ENCODE peak calls at places on chromosomes 4 and X, in four cellular contexts. One of them, this sample, is unnamed.

GRCh38 chrX:45851434-45851991 is 650.8 kb upstream of the DIPK2B start:
- DNase-seq in GM12878: no peak
- DNase-seq in GM12891: no peak
- DNase-seq in K562: no peak
- DNase-seq in this sample: no peak

GRCh38 chr4:11814758-11815157 is 386.1 kb upstream of the HS3ST1 start:
- DNase-seq in GM12878: no peak
- DNase-seq in GM12891: no peak
- DNase-seq in K562: no peak
- DNase-seq in this sample: no peak

GRCh38 chr4:1632109-1633104 is 51.7 kb downstream of the FAM53A start:
- DNase-seq in GM12878: no peak
- DNase-seq in GM12891: no peak
- DNase-seq in K562: peak; percentile 36
- DNase-seq in this sample: no peak

GRCh38 chr4:48329976-48330375 is 11.4 kb upstream of the SLAIN2 start:
- DNase-seq in GM12878: no peak
- DNase-seq in GM12891: no peak
- DNase-seq in K562: no peak
- DNase-seq in this sample: no peak

GRCh38 chrX:138294951-138295350 is 416.6 kb downstream of the FGF13 start:
- DNase-seq in GM12878: no peak
- DNase-seq in GM12891: no peak
- DNase-seq in K562: no peak
- DNase-seq in this sample: no peak

GRCh38 chr4:3065551-3065950 is 8.8 kb downstream of the HTT-AS start:
- DNase-seq in GM12878: no peak
- DNase-seq in GM12891: no peak
- DNase-seq in K562: no peak
- DNase-seq in this sample: no peak

GRCh38 chr4:188911707-188912106 is 772.5 kb downstream of the TRIML1 start:
- DNase-seq in GM12878: no peak
- DNase-seq in GM12891: no peak
- DNase-seq in K562: no peak
- DNase-seq in this sample: no peak

GRCh38 chr4:24794916-24795665 is at the start of gene SOD3:
- DNase-seq in GM12878: no peak
- DNase-seq in GM12891: no peak
- DNase-seq in K562: peak; percentile 37
- DNase-seq in this sample: no peak

GRCh38 chr4:81648576-81649272 is 177.0 kb upstream of the RASGEF1B start:
- DNase-seq in GM12878: peak; percentile 23
- DNase-seq in GM12891: peak; percentile 12
- DNase-seq in K562: no peak
- DNase-seq in this sample: no peak
- TF ChIP-seq SPI1 in GM12878: no peak
- TF ChIP-seq SPI1 in GM12891: no peak
- TF ChIP-seq SPI1 in K562: no peak
- TF ChIP-seq SPI1 in this sample: no peak

DNA sequence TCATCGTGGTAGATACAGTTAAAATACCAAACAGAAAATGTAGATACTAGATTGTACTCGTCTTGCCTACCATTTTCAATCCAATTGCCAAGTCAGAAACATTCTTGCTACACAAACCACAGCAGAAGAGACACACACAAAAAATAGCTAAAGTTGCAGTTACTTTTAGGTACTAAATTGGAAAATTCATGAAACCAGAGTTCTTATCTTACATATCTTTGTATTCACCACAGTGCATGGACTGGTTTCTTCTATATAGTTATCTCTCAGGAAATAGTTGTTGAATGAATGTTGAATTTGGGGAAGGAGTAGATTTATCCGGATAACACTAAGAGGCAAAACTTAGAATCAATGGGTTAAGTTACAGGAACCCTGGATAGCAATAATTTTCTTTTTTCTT is 14.2 kb downstream of the COL4A5 start:
- DNase-seq in GM12878: no peak
- DNase-seq in GM12891: no peak
- DNase-seq in K562: no peak
- DNase-seq in this sample: no peak
- TF ChIP-seq SPI1 in GM12878: no peak
- TF ChIP-seq SPI1 in GM12891: no peak
- TF ChIP-seq SPI1 in K562: no peak
- TF ChIP-seq SPI1 in this sample: no peak

DNA sequence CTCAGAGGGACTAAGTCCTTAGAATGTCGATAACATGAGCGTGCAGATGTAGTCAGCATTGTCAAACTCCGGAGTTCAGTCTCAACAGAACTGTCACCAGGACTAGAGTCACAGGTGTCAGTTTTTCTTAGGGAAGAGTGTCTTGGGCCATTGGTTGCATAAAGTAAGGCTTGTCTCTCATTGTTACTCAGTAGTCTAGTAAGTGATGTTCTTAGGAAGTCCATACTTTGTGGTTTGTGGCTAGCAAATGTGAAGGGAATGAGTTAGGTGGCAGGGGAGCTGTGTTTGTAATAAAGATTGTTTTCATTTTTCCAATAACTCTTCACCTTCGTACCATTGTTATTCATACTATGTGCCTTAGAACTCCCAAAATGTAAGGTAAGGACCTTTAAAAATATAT is 119.6 kb downstream of the AFF2 start:
- DNase-seq in GM12878: no peak
- DNase-seq in GM12891: no peak
- DNase-seq in K562: no peak
- DNase-seq in this sample: no peak
- TF ChIP-seq SPI1 in GM12878: no peak
- TF ChIP-seq SPI1 in GM12891: no peak
- TF ChIP-seq SPI1 in K562: no peak
- TF ChIP-seq SPI1 in this sample: no peak

DNA sequence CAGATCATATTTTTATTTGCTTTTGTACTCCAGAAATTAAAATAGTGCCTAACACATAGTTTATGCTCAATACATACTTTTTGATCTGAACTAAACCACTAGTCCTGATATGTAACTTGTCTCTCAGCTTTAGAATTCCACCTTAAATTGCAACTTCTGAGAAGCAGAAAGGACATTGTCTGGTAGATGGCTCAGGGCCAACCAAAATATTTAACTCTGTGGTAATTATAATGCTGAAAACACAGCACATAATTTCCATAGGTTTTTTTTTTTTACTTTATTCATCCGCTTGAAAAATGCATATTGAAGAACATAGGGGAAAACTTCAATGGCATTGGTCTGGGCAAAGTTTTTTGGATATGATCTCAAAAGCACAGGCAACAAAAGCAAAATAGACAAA is 59.3 kb downstream of the AREG start:
- DNase-seq in GM12878: no peak
- DNase-seq in GM12891: no peak
- DNase-seq in K562: no peak
- DNase-seq in this sample: no peak
- TF ChIP-seq SPI1 in GM12878: no peak
- TF ChIP-seq SPI1 in GM12891: no peak
- TF ChIP-seq SPI1 in K562: no peak
- TF ChIP-seq SPI1 in this sample: no peak

DNA sequence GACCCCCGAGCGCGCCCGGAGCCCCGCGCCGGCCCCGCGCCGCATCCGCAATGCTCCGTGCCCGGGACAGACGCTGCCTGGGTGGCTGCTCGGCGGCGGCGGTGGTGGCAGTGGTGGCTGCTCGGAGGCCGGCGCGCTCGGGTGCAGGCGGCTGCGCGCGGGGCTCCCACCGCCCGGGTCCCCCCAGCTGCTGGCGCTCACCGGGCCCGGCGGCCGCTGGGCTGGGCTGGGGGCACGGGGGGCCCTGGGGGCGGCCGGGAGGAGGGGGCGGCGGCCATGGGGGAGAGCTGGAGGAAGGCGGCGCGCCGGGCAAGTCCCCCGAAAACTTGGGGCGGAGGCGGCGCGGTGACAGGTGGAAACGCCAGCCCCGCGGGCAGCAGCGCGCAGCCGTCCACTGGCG is 83.4 kb upstream of the DHRSX start:
- DNase-seq in GM12878: no peak
- DNase-seq in GM12891: no peak
- DNase-seq in K562: no peak
- DNase-seq in this sample: no peak
- TF ChIP-seq SPI1 in GM12878: no peak
- TF ChIP-seq SPI1 in GM12891: no peak
- TF ChIP-seq SPI1 in K562: no peak
- TF ChIP-seq SPI1 in this sample: no peak

GRCh38 chr4:107935246-107935645 is 3.9 kb downstream of the CYP2U1 start:
- DNase-seq in GM12878: no peak
- DNase-seq in GM12891: no peak
- DNase-seq in K562: no peak
- DNase-seq in this sample: no peak

GRCh38 chr4:107930821-107931774 is at the start of gene CYP2U1:
- DNase-seq in GM12878: no peak
- DNase-seq in GM12891: peak; percentile 76
- DNase-seq in K562: peak; percentile 63
- DNase-seq in this sample: peak; percentile 37

GRCh38 chr4:107937040-107937439 is 5.7 kb downstream of the CYP2U1 start:
- DNase-seq in GM12878: no peak
- DNase-seq in GM12891: no peak
- DNase-seq in K562: no peak
- DNase-seq in this sample: no peak

DNA sequence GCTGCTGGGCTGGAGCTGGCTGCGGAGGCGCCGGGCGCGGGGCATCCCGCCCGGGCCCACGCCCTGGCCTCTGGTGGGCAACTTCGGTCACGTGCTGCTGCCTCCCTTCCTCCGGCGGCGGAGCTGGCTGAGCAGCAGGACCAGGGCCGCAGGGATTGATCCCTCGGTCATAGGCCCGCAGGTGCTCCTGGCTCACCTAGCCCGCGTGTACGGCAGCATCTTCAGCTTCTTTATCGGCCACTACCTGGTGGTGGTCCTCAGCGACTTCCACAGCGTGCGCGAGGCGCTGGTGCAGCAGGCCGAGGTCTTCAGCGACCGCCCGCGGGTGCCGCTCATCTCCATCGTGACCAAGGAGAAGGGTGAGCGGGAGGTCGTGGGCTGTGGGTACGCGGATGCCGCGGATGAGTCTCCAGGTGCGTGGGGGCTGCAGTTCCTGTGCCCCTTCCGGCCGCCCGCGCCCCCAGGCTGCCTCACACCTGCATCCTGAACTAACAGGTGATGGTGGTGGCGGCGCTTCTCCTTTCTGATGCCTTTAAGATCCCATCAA is 499 bp downstream of the CYP2U1 start:
- DNase-seq in GM12878: no peak
- DNase-seq in GM12891: no peak
- DNase-seq in K562: no peak
- DNase-seq in this sample: no peak
- TF ChIP-seq SPI1 in GM12878: no peak
- TF ChIP-seq SPI1 in GM12891: peak; percentile 3
- TF ChIP-seq SPI1 in K562: no peak
- TF ChIP-seq SPI1 in this sample: no peak

DNA sequence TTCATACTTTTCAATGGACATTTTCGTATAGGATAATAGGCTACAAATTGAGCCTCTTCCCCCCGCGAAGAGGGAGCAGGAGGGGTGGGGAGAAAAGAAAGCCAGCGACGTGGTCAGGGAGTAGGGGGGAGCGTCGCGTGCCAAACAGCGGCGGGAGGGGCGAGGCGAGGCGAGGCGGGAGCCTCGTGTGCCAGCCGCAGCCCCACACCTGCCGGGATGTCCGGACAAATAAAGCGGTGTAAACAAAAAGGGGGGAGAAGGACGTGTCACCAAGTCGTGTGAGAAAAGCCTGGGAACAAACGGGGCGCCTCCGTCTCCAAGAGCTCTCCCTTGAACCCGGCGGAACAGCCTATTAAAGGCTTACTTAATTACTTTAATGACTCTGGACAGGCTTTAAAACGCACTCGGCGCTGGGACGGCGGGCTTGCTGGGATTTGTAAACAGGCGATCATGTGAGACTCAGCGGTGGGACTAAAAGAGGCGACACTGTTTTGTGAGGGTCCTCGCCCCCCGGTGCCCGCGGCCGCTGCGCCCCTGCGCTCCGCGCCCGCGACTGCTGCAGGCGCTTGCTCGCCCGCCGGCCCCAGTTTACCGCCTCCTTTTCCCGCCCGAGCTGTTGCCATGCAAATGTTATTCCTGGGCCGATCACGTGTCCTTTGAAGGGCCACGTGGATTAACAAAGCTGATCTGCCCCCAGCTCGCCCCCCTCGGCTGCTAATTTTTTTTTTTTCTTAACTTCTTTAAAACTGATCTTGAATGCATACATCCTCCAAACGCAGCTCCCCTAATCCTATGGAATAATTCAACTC is at the start of gene HELT:
- DNase-seq in GM12878: no peak
- DNase-seq in GM12891: no peak
- DNase-seq in K562: no peak
- DNase-seq in this sample: no peak
- TF ChIP-seq SPI1 in GM12878: no peak
- TF ChIP-seq SPI1 in GM12891: no peak
- TF ChIP-seq SPI1 in K562: no peak
- TF ChIP-seq SPI1 in this sample: no peak

DNA sequence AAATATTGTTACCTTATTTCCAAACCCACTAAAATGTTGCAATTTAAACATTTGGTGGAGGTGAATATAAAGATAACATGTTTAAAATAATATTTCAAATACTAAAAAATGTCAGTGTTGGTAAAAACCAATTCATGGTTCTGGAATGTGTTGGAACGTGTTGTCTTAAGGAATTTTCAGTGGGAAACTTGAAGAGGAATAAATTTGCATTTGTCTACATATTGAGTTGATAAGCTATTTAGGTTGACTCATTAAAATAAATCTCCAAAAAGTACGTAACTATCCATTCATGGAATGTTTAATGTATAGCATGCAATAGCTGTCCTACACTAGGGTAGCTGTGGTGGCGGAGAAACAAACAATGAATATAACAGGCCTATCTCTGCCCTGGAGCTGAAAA is 20.2 kb downstream of the SHISA3 start:
- DNase-seq in GM12878: no peak
- DNase-seq in GM12891: no peak
- DNase-seq in K562: no peak
- DNase-seq in this sample: no peak
- TF ChIP-seq SPI1 in GM12878: no peak
- TF ChIP-seq SPI1 in GM12891: no peak
- TF ChIP-seq SPI1 in K562: no peak
- TF ChIP-seq SPI1 in this sample: no peak

This sample was measured in HL-60.